ENCODE peak calls at places on chromosomes 7 and 10, in four cellular contexts. One of them, this sample, is unnamed.

GRCh38 chr10:110724116-110724701 is 80.1 kb downstream of the RBM20 start:
- DNase-seq in GM12878: no peak
- DNase-seq in HepG2: no peak
- DNase-seq in K562: no peak
- DNase-seq in this sample: no peak

GRCh38 chr7:41786943-41787342 is 84.1 kb upstream of the INHBA start:
- DNase-seq in GM12878: no peak
- DNase-seq in HepG2: no peak
- DNase-seq in K562: no peak
- DNase-seq in this sample: no peak

GRCh38 chr10:3987142-3987974 is 202.3 kb upstream of the KLF6 start:
- DNase-seq in GM12878: no peak
- DNase-seq in HepG2: no peak
- DNase-seq in K562: no peak
- DNase-seq in this sample: no peak

GRCh38 chr7:100745184-100745583 is 11.8 kb downstream of the ZAN start:
- DNase-seq in GM12878: no peak
- DNase-seq in HepG2: no peak
- DNase-seq in K562: peak
- DNase-seq in this sample: no peak

GRCh38 chr10:34236927-34237326 is 578.2 kb downstream of the PARD3 start:
- DNase-seq in GM12878: no peak
- DNase-seq in HepG2: no peak
- DNase-seq in K562: no peak
- DNase-seq in this sample: no peak

GRCh38 chr10:122344741-122345258 is 29.7 kb upstream of the PLEKHA1 start:
- DNase-seq in GM12878: no peak
- DNase-seq in HepG2: peak
- DNase-seq in K562: no peak
- DNase-seq in this sample: no peak

GRCh38 chr7:68478326-68478725 is 1119.9 kb upstream of the AUTS2 start:
- DNase-seq in GM12878: no peak
- DNase-seq in HepG2: no peak
- DNase-seq in K562: no peak
- DNase-seq in this sample: no peak

GRCh38 chr7:50921114-50921513 is 138.4 kb upstream of the GRB10 start:
- DNase-seq in GM12878: no peak
- DNase-seq in HepG2: no peak
- DNase-seq in K562: no peak
- DNase-seq in this sample: no peak

GRCh38 chr7:34354906-34355305 is 303.1 kb upstream of the NPSR1 start:
- DNase-seq in GM12878: no peak
- DNase-seq in HepG2: no peak
- DNase-seq in K562: no peak
- DNase-seq in this sample: no peak

GRCh38 chr10:100730739-100731602 is 14.4 kb upstream of the PAX2 start:
- DNase-seq in GM12878: peak
- DNase-seq in HepG2: peak
- DNase-seq in K562: no peak
- DNase-seq in this sample: peak

GRCh38 chr10:120614685-120615084 is 157.7 kb downstream of the PLPP4 start:
- DNase-seq in GM12878: no peak
- DNase-seq in HepG2: no peak
- DNase-seq in K562: no peak
- DNase-seq in this sample: no peak

GRCh38 chr10:31602541-31603244 is 283.7 kb downstream of the ZEB1 start:
- DNase-seq in GM12878: no peak
- DNase-seq in HepG2: no peak
- DNase-seq in K562: no peak
- DNase-seq in this sample: peak

GRCh38 chr10:13703997-13704536 is 117.3 kb downstream of the PRPF18 start:
- DNase-seq in GM12878: no peak
- DNase-seq in HepG2: no peak
- DNase-seq in K562: peak
- DNase-seq in this sample: no peak

GRCh38 chr7:28005075-28005847 is 175.3 kb downstream of the JAZF1 start:
- DNase-seq in GM12878: no peak
- DNase-seq in HepG2: no peak
- DNase-seq in K562: no peak
- DNase-seq in this sample: no peak

GRCh38 chr10:18149401-18149800 is 9.2 kb downstream of the CACNB2 start:
- DNase-seq in GM12878: no peak
- DNase-seq in HepG2: no peak
- DNase-seq in K562: no peak
- DNase-seq in this sample: no peak

GRCh38 chr10:5484205-5484604 is 15.2 kb downstream of the CALML5 start:
- DNase-seq in GM12878: no peak
- DNase-seq in HepG2: no peak
- DNase-seq in K562: peak
- DNase-seq in this sample: no peak

GRCh38 chr7:137882806-137883205 is 36.0 kb upstream of the DGKI start:
- DNase-seq in GM12878: no peak
- DNase-seq in HepG2: no peak
- DNase-seq in K562: no peak
- DNase-seq in this sample: no peak

GRCh38 chr7:101948650-101949049 is 131.2 kb downstream of the CUX1 start:
- DNase-seq in GM12878: no peak
- DNase-seq in HepG2: no peak
- DNase-seq in K562: no peak
- DNase-seq in this sample: no peak

GRCh38 chr7:133912916-133913697 is 214.0 kb upstream of the LRGUK start:
- DNase-seq in GM12878: no peak
- DNase-seq in HepG2: no peak
- DNase-seq in K562: no peak
- DNase-seq in this sample: no peak

GRCh38 chr7:73907554-73908122 is 46.7 kb downstream of the TMEM270 start:
- DNase-seq in GM12878: no peak
- DNase-seq in HepG2: no peak
- DNase-seq in K562: no peak
- DNase-seq in this sample: no peak

DNA sequence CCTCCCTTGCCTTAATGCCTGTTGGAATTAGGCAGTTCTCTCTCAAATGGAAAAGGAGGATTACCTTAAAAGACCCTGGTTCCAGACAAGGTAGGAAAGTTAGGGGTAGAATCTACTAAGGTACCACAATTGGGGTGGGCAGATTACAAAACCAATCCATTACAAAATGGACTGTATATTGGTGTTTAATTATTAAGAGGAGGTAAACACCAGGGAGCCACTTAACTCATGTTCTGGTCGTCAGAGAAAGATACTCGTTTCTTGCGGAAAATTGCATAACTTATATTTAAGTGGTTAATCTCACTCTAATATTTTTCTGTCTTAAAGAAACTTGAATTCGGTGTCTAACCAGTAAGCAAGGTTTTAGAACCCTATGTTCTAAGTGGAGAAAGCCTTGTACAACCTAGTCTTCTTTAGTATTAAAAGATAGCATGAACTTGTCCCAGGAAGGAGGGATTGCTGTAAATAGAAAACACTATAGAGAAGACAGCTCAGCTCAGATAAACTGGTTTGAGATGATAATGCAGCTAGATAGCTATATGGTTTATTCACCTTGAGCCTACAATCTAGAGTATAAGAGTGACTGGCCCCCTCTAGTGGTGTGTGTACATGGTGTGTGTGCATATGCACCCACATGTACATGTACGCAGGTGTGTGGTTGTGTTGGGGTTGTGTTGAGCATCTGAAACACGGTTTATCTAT is 58.0 kb upstream of the STRIP2 start:
- DNase-seq in GM12878: no peak
- DNase-seq in HepG2: peak
- DNase-seq in K562: peak
- DNase-seq in this sample: peak
- TF ChIP-seq USF2 in GM12878: no peak
- TF ChIP-seq USF2 in HepG2: no peak
- TF ChIP-seq USF2 in K562: no peak
- TF ChIP-seq USF2 in this sample: no peak

GRCh38 chr7:83130623-83131545 is 31.8 kb downstream of the PCLO start:
- DNase-seq in GM12878: no peak
- DNase-seq in HepG2: no peak
- DNase-seq in K562: no peak
- DNase-seq in this sample: no peak
- TF ChIP-seq JUNB in GM12878: no peak
- TF ChIP-seq JUNB in HepG2: no peak
- TF ChIP-seq JUNB in K562: no peak
- TF ChIP-seq JUNB in this sample: no peak

GRCh38 chr10:97543025-97543546 is 29.5 kb upstream of the ANKRD2 start:
- DNase-seq in GM12878: no peak
- DNase-seq in HepG2: peak
- DNase-seq in K562: peak
- DNase-seq in this sample: peak
- TF ChIP-seq USF2 in GM12878: no peak
- TF ChIP-seq USF2 in HepG2: no peak
- TF ChIP-seq USF2 in K562: no peak
- TF ChIP-seq USF2 in this sample: no peak

DNA sequence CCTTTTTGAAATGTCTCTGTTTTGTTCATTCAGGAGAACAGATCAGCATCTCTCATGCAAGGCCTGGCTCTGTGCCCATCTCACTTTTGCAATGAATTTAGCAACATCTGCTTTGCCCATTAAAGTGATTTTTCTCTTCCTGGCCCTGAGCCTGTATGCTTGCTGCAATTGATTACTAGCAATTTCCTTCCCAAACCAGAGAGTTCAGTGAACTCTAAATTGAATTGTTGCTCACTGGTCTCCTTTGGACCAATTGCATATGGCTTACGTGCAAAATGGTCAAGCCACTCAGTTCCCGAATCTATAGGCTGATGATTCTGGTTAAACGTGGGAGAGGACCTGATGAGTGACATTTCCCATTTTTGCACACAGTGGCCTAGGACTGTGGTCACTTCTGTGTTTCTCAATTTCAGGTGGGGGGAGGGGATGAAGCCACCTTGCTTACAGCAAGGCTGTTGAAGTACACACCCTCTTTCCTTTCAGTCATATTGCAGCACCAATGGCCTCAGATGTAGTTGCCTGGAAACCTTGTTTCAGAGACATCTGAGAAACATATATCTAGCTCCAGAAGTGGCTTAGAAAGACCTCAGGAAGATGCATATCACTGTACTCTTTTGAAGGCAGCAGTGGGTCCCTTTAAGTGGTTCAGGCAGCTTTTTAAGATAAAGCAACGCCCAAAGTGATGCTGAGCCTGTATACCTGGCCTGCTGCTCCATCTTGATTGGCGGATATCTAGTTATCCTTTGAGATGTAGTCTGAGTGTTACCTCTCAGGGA is 201.4 kb downstream of the PTEN start:
- DNase-seq in GM12878: peak
- DNase-seq in HepG2: no peak
- DNase-seq in K562: no peak
- DNase-seq in this sample: no peak
- TF ChIP-seq JUNB in GM12878: peak
- TF ChIP-seq JUNB in HepG2: no peak
- TF ChIP-seq JUNB in K562: no peak
- TF ChIP-seq JUNB in this sample: no peak

GRCh38 chr10:124142960-124143359 is 49.6 kb upstream of the CHST15 start:
- DNase-seq in GM12878: no peak
- DNase-seq in HepG2: no peak
- DNase-seq in K562: no peak
- DNase-seq in this sample: no peak
- TF ChIP-seq USF2 in GM12878: no peak
- TF ChIP-seq USF2 in HepG2: no peak
- TF ChIP-seq USF2 in K562: no peak
- TF ChIP-seq USF2 in this sample: no peak

DNA sequence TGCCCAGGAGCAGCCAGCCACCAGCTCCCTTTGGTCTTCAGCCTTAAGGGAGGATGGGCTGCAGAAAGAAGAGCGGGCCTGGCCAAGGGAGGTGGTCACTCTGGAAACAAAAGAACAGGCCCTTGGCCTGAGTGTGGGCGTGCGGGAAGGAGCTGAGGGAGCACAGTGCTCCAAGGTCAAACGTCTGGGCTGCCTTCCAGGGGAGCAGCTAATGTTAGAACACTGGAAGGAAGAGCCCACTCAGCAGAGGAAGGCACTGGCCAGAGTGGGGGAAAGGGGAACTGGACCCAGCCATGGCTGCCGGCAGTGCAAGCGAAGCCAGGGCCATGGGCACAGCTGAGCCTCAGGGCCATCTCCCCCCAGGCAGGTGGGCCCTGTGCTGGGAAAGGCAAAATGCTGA is 42.7 kb downstream of the FAM53B start:
- DNase-seq in GM12878: no peak
- DNase-seq in HepG2: no peak
- DNase-seq in K562: peak
- DNase-seq in this sample: no peak
- TF ChIP-seq JUNB in GM12878: no peak
- TF ChIP-seq JUNB in HepG2: no peak
- TF ChIP-seq JUNB in K562: no peak
- TF ChIP-seq JUNB in this sample: no peak

GRCh38 chr10:126373982-126374381 is 14.3 kb downstream of the ADAM12 start:
- DNase-seq in GM12878: no peak
- DNase-seq in HepG2: no peak
- DNase-seq in K562: no peak
- DNase-seq in this sample: no peak
- TF ChIP-seq USF2 in GM12878: no peak
- TF ChIP-seq USF2 in HepG2: no peak
- TF ChIP-seq USF2 in K562: no peak
- TF ChIP-seq USF2 in this sample: no peak

DNA sequence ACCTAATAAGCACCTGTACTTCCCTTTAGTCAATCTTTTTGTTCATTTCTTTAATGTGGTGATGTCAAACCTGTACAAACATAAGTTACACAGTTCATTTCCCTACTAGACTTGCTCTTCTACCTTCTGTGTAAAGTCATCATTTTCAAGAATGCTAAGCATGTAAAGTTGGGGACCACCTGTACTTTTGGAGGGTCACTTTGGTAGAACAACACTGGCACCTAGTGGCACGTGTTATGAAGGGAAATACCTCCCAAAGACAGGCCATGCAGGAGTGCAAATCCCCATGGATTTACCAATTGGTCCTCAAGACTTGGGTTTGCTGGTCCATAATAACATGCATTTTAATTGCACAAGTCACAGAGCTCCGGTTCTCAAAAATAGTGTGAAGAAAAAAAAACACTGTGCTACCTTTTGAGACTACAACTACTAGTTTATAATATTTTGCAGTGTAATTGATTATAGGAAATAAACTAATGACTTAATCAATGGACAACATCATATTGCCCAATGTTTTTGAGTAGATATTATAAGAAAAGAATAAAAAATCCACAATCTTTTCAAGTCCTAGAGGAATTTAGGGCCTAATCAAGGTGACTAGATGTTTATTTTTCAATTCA is 431.4 kb upstream of the IGFBP3 start:
- DNase-seq in GM12878: peak
- DNase-seq in HepG2: peak
- DNase-seq in K562: peak
- DNase-seq in this sample: peak
- TF ChIP-seq JUNB in GM12878: no peak
- TF ChIP-seq JUNB in HepG2: no peak
- TF ChIP-seq JUNB in K562: no peak
- TF ChIP-seq JUNB in this sample: no peak